ENCODE peak calls at places on chromosomes 7 and 10, in five cellular contexts. K, T, J, B and N are unnamed samples.

GRCh38 chr7:70764004-70764691 is 367.8 kb upstream of the GALNT17 start:
- DNase-seq in K (no peak), T (no peak), J (no peak), B (peak), N (no peak)

GRCh38 chr10:117241541-117242462 is 888 bp downstream of the SLC18A2 start:
- DNase-seq in K (no peak), T (no peak), J (no peak), B (no peak), N (no peak)

GRCh38 chr7:138228764-138229163 is 152.5 kb downstream of the AKR1D1 start:
- DNase-seq in K (no peak), T (no peak), J (no peak), B (no peak), N (no peak)

GRCh38 chr7:36637417-36637816 is 86.9 kb downstream of the AOAH start:
- DNase-seq in K (no peak), T (no peak), J (no peak), B (no peak), N (no peak)

GRCh38 chr10:99460070-99460469 is 29.6 kb upstream of the GOT1 start:
- DNase-seq in K (no peak), T (no peak), J (no peak), B (no peak), N (no peak)

GRCh38 chr7:55109384-55110167 is 90.8 kb downstream of the EGFR start:
- DNase-seq in K (no peak), T (no peak), J (no peak), B (no peak), N (no peak)

GRCh38 chr7:1665721-1666250 is 4.3 kb upstream of the ELFN1 start:
- DNase-seq in K (no peak), T (no peak), J (peak), B (no peak), N (peak)

GRCh38 chr7:40739257-40739656 is 604.5 kb downstream of the SUGCT start:
- DNase-seq in K (no peak), T (no peak), J (no peak), B (no peak), N (no peak)

GRCh38 chr7:134562136-134562535 is 13.2 kb downstream of the AKR1B15 start:
- DNase-seq in K (no peak), T (no peak), J (no peak), B (no peak), N (no peak)

GRCh38 chr10:90834326-90834725 is 23.5 kb downstream of the HTR7 start:
- DNase-seq in K (no peak), T (no peak), J (no peak), B (no peak), N (no peak)

GRCh38 chr7:977326-978048 is 2.1 kb upstream of the COX19 start:
- DNase-seq in K (no peak), T (no peak), J (no peak), B (peak), N (no peak)

GRCh38 chr7:151371266-151371665 is 29.7 kb downstream of the NUB1 start:
- DNase-seq in K (no peak), T (no peak), J (no peak), B (no peak), N (no peak)

GRCh38 chr7:93196331-93196730 is 29.9 kb downstream of the HEPACAM2 start:
- DNase-seq in K (no peak), T (no peak), J (no peak), B (no peak), N (no peak)

GRCh38 chr10:35372329-35372728 is 36.0 kb downstream of the CCNY start:
- DNase-seq in K (no peak), T (peak), J (no peak), B (no peak), N (no peak)

GRCh38 chr10:31186225-31187010 is 132.6 kb upstream of the ZEB1 start:
- DNase-seq in K (no peak), T (no peak), J (no peak), B (no peak), N (no peak)

GRCh38 chr7:116528008-116528789 is 3.4 kb downstream of the CAV1 start:
- DNase-seq in K (peak), T (peak), J (peak), B (no peak), N (peak)

GRCh38 chr7:106848851-106849442 is 16.1 kb upstream of the PIK3CG start:
- DNase-seq in K (no peak), T (no peak), J (no peak), B (no peak), N (no peak)

GRCh38 chr10:95391570-95392249 is 100.9 kb upstream of the PDLIM1 start:
- DNase-seq in K (no peak), T (no peak), J (no peak), B (no peak), N (no peak)

GRCh38 chr10:1189166-1190051 is 133.2 kb downstream of the WDR37 start:
- DNase-seq in K (no peak), T (no peak), J (no peak), B (no peak), N (no peak)

GRCh38 chr10:116105259-116105658 is 167.7 kb downstream of the GFRA1 start:
- DNase-seq in K (no peak), T (no peak), J (no peak), B (no peak), N (no peak)

GRCh38 chr7:100356416-100357068 is 1.4 kb upstream of the PILRB start:
- DNase-seq in K (no peak), T (no peak), J (no peak), B (no peak), N (no peak)

GRCh38 chr10:90112681-90113080 is 411.3 kb downstream of the KIF20B start:
- DNase-seq in K (no peak), T (no peak), J (no peak), B (no peak), N (no peak)

GRCh38 chr7:116166167-116166566 is 44.2 kb upstream of the TES start:
- DNase-seq in K (no peak), T (no peak), J (no peak), B (no peak), N (no peak)

GRCh38 chr10:126042354-126042753 is 146.0 kb downstream of the FANK1 start:
- DNase-seq in K (no peak), T (no peak), J (no peak), B (no peak), N (no peak)

GRCh38 chr10:42976353-42977031 is 100.4 kb upstream of the RET start:
- DNase-seq in K (no peak), T (no peak), J (no peak), B (no peak), N (no peak)

GRCh38 chr7:129188892-129189660 is 643 bp downstream of the SMO start:
- DNase-seq in K (no peak), T (no peak), J (no peak), B (no peak), N (no peak)

GRCh38 chr10:121041499-121041898 is 190.3 kb downstream of the WDR11 start:
- DNase-seq in K (no peak), T (no peak), J (no peak), B (no peak), N (no peak)

GRCh38 chr7:130141858-130142653 is 63.1 kb downstream of the TMEM209 start:
- DNase-seq in K (no peak), T (no peak), J (no peak), B (no peak), N (no peak)

GRCh38 chr7:139058963-139059362 is 23.1 kb upstream of the ZC3HAV1L start:
- DNase-seq in K (no peak), T (no peak), J (no peak), B (no peak), N (no peak)

GRCh38 chr7:50851451-50851850 is 68.8 kb upstream of the GRB10 start:
- DNase-seq in K (no peak), T (no peak), J (no peak), B (no peak), N (no peak)

GRCh38 chr10:32958992-32959703 is 1.1 kb upstream of the ITGB1 start:
- DNase-seq in K (no peak), T (no peak), J (no peak), B (peak), N (no peak)

GRCh38 chr7:6146666-6147065 is 115.5 kb downstream of the ANKRD61 start:
- DNase-seq in K (no peak), T (no peak), J (no peak), B (no peak), N (no peak)

GRCh38 chr10:99374526-99374925 is 45.4 kb downstream of the CNNM1 start:
- DNase-seq in K (no peak), T (no peak), J (no peak), B (no peak), N (no peak)

GRCh38 chr10:52541082-52541481 is 227.0 kb downstream of the DKK1 start:
- DNase-seq in K (no peak), T (no peak), J (no peak), B (no peak), N (no peak)

GRCh38 chr10:62456611-62457101 is 82.5 kb downstream of the ZNF365 start:
- DNase-seq in K (no peak), T (no peak), J (peak), B (peak), N (no peak)

GRCh38 chr10:12348341-12348869 is 942 bp upstream of the CAMK1D start:
- DNase-seq in K (no peak), T (no peak), J (no peak), B (no peak), N (no peak)
- H3K27ac ChIP-seq in K (peak), T (peak), J (peak), B (peak), N (peak)

GRCh38 chr7:52862321-52862720 is 173.1 kb upstream of the POM121L12 start:
- DNase-seq in K (no peak), T (no peak), J (no peak), B (no peak), N (no peak)

DNA sequence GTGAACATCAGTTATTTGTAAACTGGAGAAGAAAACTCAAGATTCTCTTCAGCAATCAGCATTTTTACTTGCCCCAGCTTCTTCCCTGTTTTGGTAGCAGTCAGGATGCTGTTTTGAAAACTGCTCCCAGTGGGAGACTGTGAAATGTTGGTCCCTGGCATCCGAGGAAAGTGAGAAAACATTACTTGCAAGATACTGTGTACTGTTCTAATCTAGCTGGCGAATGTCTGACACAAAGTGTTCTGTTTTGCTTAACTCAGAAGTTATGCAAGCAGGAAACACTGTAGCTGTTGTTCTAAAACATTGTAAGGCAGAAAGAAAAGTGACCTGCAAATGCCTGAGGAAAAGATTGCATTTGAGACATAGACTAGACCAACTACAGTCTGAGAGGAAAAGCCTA is 171.8 kb upstream of the POM121L12 start:
- DNase-seq in K (no peak), T (no peak), J (no peak), B (no peak), N (no peak)
- H3K27ac ChIP-seq in K (peak), T (peak), J (no peak), B (no peak), N (peak)

GRCh38 chr10:22651276-22651980 is 63.0 kb downstream of the PIP4K2A start:
- DNase-seq in K (no peak), T (no peak), J (no peak), B (no peak), N (no peak)
- H3K27ac ChIP-seq in K (no peak), T (no peak), J (no peak), B (peak), N (no peak)

DNA sequence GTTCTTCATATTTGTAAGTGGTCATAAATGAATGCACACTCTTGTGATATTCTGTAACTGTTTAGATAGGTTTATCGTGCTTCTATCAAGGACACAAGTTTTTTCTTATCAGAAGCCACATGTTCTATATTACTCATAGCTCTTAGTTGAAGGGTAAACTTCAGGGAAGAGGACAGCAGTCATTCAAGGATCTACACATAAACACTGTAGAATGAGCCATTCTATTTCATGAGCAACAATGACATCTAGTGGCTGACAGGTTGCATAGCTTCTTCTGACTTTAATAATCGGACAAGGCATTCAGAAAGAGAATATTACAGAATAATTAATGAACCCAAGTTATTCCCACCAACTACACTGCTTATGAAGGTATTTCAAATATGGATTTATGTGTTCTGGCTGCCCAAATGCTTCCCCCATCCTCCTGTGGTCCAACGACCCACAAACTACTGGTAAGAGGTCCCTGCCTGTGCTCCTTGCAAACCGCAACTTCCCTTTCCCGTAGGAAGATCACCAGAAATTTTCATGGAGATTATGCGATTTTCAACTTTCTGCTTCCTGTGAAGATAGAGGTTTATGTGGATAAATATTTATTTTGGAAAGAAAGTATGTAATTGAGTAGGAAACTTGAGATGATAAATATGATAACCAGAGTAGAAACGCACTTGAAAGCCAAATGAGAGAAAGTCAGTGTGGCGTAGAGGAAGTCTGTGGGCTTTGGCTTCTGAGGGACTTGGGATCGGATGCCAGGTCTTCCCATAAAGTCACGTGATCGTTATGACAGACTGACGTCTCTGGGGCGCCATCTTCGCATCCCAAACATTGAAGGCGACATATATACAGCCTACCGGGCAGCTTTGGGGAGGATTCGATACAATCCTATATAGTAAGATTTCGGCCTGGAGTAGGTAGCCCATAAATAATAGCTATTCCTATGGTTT is 16.7 kb upstream of the ABCB5 start:
- DNase-seq in K (no peak), T (no peak), J (no peak), B (peak), N (no peak)
- H3K27ac ChIP-seq in K (no peak), T (no peak), J (no peak), B (no peak), N (no peak)

GRCh38 chr10:14757394-14757793 is 17.3 kb downstream of the FAM107B start:
- DNase-seq in K (no peak), T (no peak), J (no peak), B (no peak), N (no peak)
- H3K27ac ChIP-seq in K (no peak), T (no peak), J (no peak), B (no peak), N (no peak)

GRCh38 chr7:25849361-25850184 is 302.4 kb upstream of the NFE2L3 start:
- DNase-seq in K (no peak), T (peak), J (peak), B (no peak), N (peak)
- H3K27ac ChIP-seq in K (peak), T (peak), J (peak), B (no peak), N (peak)

GRCh38 chr10:21927601-21928000 is 75.9 kb downstream of the DNAJC1 start:
- DNase-seq in K (no peak), T (no peak), J (no peak), B (no peak), N (no peak)
- H3K27ac ChIP-seq in K (no peak), T (no peak), J (no peak), B (no peak), N (no peak)

GRCh38 chr10:130757821-130758489 is 553.6 kb downstream of the TCERG1L start:
- DNase-seq in K (no peak), T (no peak), J (peak), B (no peak), N (no peak)
- H3K27ac ChIP-seq in K (no peak), T (no peak), J (no peak), B (no peak), N (no peak)

DNA sequence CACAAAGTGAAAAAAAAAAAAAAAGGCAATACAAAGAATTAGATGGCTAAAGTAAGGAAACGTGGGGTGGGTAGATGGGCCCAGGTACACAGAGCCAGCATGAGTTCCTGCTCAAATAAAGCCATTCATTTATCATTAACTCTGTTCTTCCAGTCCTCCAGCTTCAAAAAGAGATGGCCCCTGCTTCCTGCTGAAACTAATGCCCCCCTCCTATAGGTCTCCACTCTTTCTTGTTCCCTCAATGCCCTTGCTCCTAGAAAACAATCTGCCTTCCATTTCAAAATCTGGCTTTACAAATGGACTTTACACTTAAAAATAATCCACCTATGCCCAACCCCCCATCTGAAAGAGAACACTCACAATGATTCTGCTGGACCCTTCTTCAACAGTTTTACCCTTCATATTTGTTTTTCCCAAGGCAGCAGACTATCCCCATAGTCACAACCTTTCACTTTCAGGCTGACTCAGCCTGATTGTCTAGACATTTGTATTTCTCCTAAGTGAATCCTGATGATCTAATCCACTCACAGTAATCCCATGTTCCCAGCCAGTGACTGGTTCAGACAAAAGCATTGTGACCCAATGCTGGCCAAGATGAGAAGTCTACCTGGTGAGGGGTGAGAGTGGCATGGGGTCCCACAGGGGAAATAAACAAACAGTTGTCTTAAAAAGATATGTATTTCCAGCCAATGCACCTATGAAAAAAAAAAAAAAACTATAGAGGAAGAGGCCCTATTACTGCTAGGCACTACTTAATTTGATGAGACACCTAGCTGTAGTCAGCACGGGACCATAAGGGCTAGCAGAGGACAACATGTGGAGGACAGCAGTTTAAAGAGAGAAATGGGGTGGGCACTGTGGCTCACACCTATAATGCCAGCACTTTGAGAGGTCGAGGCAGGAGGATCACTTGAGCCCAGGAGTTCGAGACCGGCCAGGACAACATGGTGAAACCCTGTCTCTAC is 74.6 kb upstream of the GRID1 start:
- DNase-seq in K (no peak), T (no peak), J (no peak), B (no peak), N (no peak)
- H3K27ac ChIP-seq in K (no peak), T (no peak), J (no peak), B (no peak), N (no peak)

DNA sequence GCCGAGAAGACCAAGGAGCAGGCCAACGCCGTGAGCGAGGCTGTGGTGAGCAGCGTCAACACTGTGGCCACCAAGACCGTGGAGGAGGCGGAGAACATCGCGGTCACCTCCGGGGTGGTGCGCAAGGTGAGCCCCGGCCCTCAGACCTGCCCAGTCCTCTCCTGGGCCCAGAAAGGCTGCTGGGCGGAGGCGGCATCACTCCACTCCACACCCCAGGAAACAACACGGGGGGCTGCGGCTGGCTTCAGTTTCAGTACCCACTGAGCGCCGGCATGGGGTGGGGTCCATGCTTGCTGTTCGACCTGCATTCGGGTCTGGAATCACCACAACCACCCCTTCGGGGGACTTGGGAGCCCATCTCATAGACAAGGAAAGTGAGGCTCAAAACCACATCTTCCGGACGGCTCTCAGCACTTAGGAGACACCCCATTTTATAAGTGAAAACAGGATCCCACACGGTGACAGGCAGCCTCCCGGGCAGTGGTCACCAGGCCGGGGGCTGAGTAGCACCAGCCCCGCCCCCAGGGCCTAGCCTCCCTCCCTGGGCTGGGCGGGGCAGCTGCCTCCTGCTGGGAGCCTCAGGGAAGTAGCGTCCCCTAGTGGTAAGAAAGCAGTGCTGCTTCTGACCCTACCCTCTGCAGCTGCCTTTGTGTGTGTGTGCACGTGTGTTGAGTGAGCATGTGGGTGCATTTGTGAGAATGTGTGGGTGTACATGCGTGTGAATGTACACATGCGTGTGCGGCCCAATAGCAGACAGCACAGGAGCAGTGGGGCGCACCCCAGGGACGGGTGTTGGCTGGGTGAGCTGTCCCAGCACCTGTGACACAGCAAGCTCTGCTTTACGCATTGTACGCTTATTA is 1.8 kb downstream of the SNCG start:
- DNase-seq in K (peak), T (no peak), J (peak), B (peak), N (peak)
- H3K27ac ChIP-seq in K (peak), T (peak), J (no peak), B (no peak), N (peak)